ENCODE peak calls at places on chromosomes 11 and 22, in seven cellular contexts. U is stimulated activated CD4-positive, alpha-beta T cell treated with anti-CD3 and anti-CD28 coated beads, Interleukin-4, amount 100 ng/mL, for 1 hour; J is GM23338; P is bronchial epithelial cell; I is central memory CD8-positive, alpha-beta T cell; W is T follicular helper cell; M is naive B cell. T is an unnamed sample.

GRCh38 chr11:69483696-69484426 is 2.4 kb downstream of the LINC01488 start:
- DNase-seq in U (no peak), J (peak; percentile 38), P (no peak), I (no peak), W (no peak), M (no peak), T (no peak)

GRCh38 chr22:50274311-50274710 is 4.1 kb upstream of the MAPK11 start:
- DNase-seq in U (peak; percentile 46), J (peak; percentile 60), P (no peak), I (no peak), W (peak; percentile 22), M (peak; percentile 49), T (peak; percentile 76)

GRCh38 chr22:24996420-24996952 is 44.0 kb downstream of the KIAA1671 start:
- DNase-seq in U (no peak), J (peak; percentile 87), P (peak; percentile 33), I (no peak), W (no peak), M (no peak), T (peak; percentile 85)

GRCh38 chr11:95501761-95502266 is 270.8 kb upstream of the SESN3 start:
- DNase-seq in U (no peak), J (no peak), P (no peak), I (no peak), W (no peak), M (no peak), T (peak; percentile 72)

GRCh38 chr11:76212086-76213035 is 6.1 kb upstream of the WNT11 start:
- DNase-seq in U (no peak), J (no peak), P (no peak), I (no peak), W (no peak), M (no peak), T (no peak)

GRCh38 chr11:47028530-47029093 is 92.1 kb downstream of the CSTPP1 start:
- DNase-seq in U (no peak), J (no peak), P (no peak), I (no peak), W (no peak), M (no peak), T (no peak)

GRCh38 chr11:74462009-74462408 is 5.3 kb downstream of the KCNE3 start:
- DNase-seq in U (no peak), J (peak; percentile 11), P (no peak), I (no peak), W (no peak), M (no peak), T (peak; percentile 35)

GRCh38 chr22:38861170-38861874 is 10.7 kb downstream of the CBX6 start:
- DNase-seq in U (peak; percentile 19), J (peak; percentile 46), P (no peak), I (no peak), W (no peak), M (no peak), T (no peak)

GRCh38 chr11:25576320-25576719 is 755.6 kb upstream of the ANO3 start:
- DNase-seq in U (no peak), J (no peak), P (no peak), I (no peak), W (no peak), M (no peak), T (no peak)

GRCh38 chr22:20216863-20217499 is 51.1 kb downstream of the RTN4R start:
- DNase-seq in U (no peak), J (no peak), P (peak; percentile 78), I (no peak), W (no peak), M (no peak), T (no peak)

GRCh38 chr11:93740031-93740801 is 1.1 kb downstream of the TAF1D start:
- DNase-seq in U (peak; percentile 48), J (peak; percentile 70), P (peak; percentile 40), I (no peak), W (peak; percentile 6), M (peak; percentile 8), T (peak; percentile 58)

GRCh38 chr22:39207141-39208012 is 37.4 kb downstream of the PDGFB start:
- DNase-seq in U (no peak), J (no peak), P (peak; percentile 48), I (no peak), W (no peak), M (no peak), T (no peak)

GRCh38 chr11:126310229-126310991 is 6.5 kb downstream of the DCPS start:
- DNase-seq in U (peak; percentile 57), J (peak; percentile 83), P (peak; percentile 55), I (peak; percentile 36), W (peak; percentile 15), M (peak; percentile 30), T (peak; percentile 91)

GRCh38 chr22:31604137-31604705 is 57.8 kb downstream of the PISD start:
- DNase-seq in U (no peak), J (no peak), P (no peak), I (no peak), W (no peak), M (no peak), T (no peak)

GRCh38 chr22:41927813-41928212 is 1.2 kb upstream of the TNFRSF13C start:
- DNase-seq in U (no peak), J (no peak), P (no peak), I (no peak), W (no peak), M (no peak), T (no peak)

GRCh38 chr11:69411257-69411924 is 70.1 kb upstream of the LINC01488 start:
- DNase-seq in U (no peak), J (no peak), P (peak; percentile 54), I (no peak), W (no peak), M (no peak), T (no peak)